ENCODE peak calls at places on chromosomes 3 and 15, in eight cellular contexts. Q is stimulated activated CD8-positive, alpha-beta memory T cell treated with anti-CD3 and anti-CD28 coated beads, Interleukin-7, amount 100 ng/mL, for 24 hours; A is islet precursor cell; C is psoas muscle; Z is HT-29; X is right atrium auricular region; P is HCT116; E is naive thymus-derived CD8-positive, alpha-beta T cell. G is an unnamed sample.

GRCh38 chr3:65778966-65779365 is 259.8 kb downstream of the MAGI1 start:
- DNase-seq in E (no peak), A (no peak), Q (no peak), P (no peak), Z (no peak), X (no peak), C (no peak), G (no peak)

GRCh38 chr3:152200476-152201422 is 68.0 kb upstream of the MBNL1 start:
- DNase-seq in C (no peak), A (no peak), X (no peak), P (no peak), Q (no peak), E (peak), Z (no peak), G (no peak)

GRCh38 chr15:70195808-70196304 is 98.1 kb upstream of the TLE3 start:
- DNase-seq in Z (no peak), Q (no peak), P (no peak), E (no peak), A (peak), X (peak), C (peak), G (no peak)

GRCh38 chr15:33698128-33698527 is 270.2 kb upstream of the CHRM5 start:
- DNase-seq in Q (no peak), X (no peak), A (no peak), P (no peak), Z (no peak), C (no peak), E (no peak), G (no peak)

GRCh38 chr3:42508562-42508961 is 6.1 kb downstream of the VIPR1 start:
- DNase-seq in P (no peak), Z (no peak), C (no peak), Q (no peak), E (no peak), X (no peak), A (peak), G (no peak)

GRCh38 chr3:122902326-122902725 is 107.5 kb downstream of the SLC49A4 start:
- DNase-seq in P (no peak), Z (no peak), C (no peak), E (no peak), X (no peak), Q (no peak), A (peak), G (no peak)

GRCh38 chr3:124951511-124952390 is 17.2 kb upstream of the MUC13 start:
- DNase-seq in Q (no peak), C (no peak), X (no peak), A (no peak), Z (peak), P (no peak), E (no peak), G (no peak)

GRCh38 chr3:111277226-111277625 is 205.6 kb downstream of the NECTIN3 start:
- DNase-seq in E (no peak), Q (no peak), Z (peak), A (peak), C (no peak), P (no peak), X (no peak), G (no peak)

GRCh38 chr3:14452676-14453367 is 50.4 kb downstream of the SLC6A6 start:
- DNase-seq in P (peak), X (peak), E (no peak), Q (no peak), A (no peak), C (peak), Z (peak), G (no peak)

GRCh38 chr15:55789066-55789660 is 46.2 kb upstream of the PRTG start:
- DNase-seq in C (no peak), A (no peak), E (peak), Z (peak), Q (peak), P (peak), X (no peak), G (peak)